ENCODE peak calls at places on chromosome X, in eight cellular contexts. One of them, this sample, is unnamed.

GRCh38 chrX:124540474-124540873 is 194.1 kb downstream of the SH2D1A start:
- DNase-seq in transverse colon: no peak
- DNase-seq in K562: no peak
- DNase-seq in sigmoid colon: no peak
- DNase-seq in A549: no peak
- DNase-seq in ovary: no peak
- DNase-seq in stomach: no peak
- DNase-seq in HepG2: no peak
- DNase-seq in this sample: no peak

GRCh38 chrX:43551590-43551989 is 104.5 kb upstream of the MAOA start:
- DNase-seq in transverse colon: no peak
- DNase-seq in K562: no peak
- DNase-seq in sigmoid colon: no peak
- DNase-seq in A549: no peak
- DNase-seq in ovary: no peak
- DNase-seq in stomach: no peak
- DNase-seq in HepG2: no peak
- DNase-seq in this sample: no peak

GRCh38 chrX:2928583-2929434 is at the start of gene ARSD:
- DNase-seq in transverse colon: peak; percentile 94
- DNase-seq in K562: no peak
- DNase-seq in sigmoid colon: peak; percentile 96
- DNase-seq in A549: peak; percentile 73
- DNase-seq in ovary: peak; percentile 95
- DNase-seq in stomach: peak; percentile 95
- DNase-seq in HepG2: peak; percentile 74
- DNase-seq in this sample: peak; percentile 96

GRCh38 chrX:17792842-17793241 is 55.5 kb downstream of the SCML1 start:
- DNase-seq in transverse colon: no peak
- DNase-seq in K562: no peak
- DNase-seq in sigmoid colon: no peak
- DNase-seq in A549: no peak
- DNase-seq in ovary: no peak
- DNase-seq in stomach: no peak
- DNase-seq in HepG2: no peak
- DNase-seq in this sample: no peak

GRCh38 chrX:97416461-97416860 is 532.8 kb downstream of the RPA4 start:
- DNase-seq in transverse colon: no peak
- DNase-seq in K562: no peak
- DNase-seq in sigmoid colon: no peak
- DNase-seq in A549: no peak
- DNase-seq in ovary: no peak
- DNase-seq in stomach: no peak
- DNase-seq in HepG2: no peak
- DNase-seq in this sample: no peak

GRCh38 chrX:9370888-9371287 is 94.0 kb upstream of the TBL1X start:
- DNase-seq in transverse colon: no peak
- DNase-seq in K562: no peak
- DNase-seq in sigmoid colon: no peak
- DNase-seq in A549: no peak
- DNase-seq in ovary: no peak
- DNase-seq in stomach: no peak
- DNase-seq in HepG2: no peak
- DNase-seq in this sample: no peak

GRCh38 chrX:12292996-12293765 is 154.9 kb downstream of the FRMPD4 start:
- DNase-seq in transverse colon: no peak
- DNase-seq in K562: no peak
- DNase-seq in sigmoid colon: no peak
- DNase-seq in A549: no peak
- DNase-seq in ovary: no peak
- DNase-seq in stomach: no peak
- DNase-seq in HepG2: no peak
- DNase-seq in this sample: no peak

GRCh38 chrX:26999634-27000033 is 463.5 kb downstream of the PPP4R3C start:
- DNase-seq in transverse colon: no peak
- DNase-seq in K562: no peak
- DNase-seq in sigmoid colon: no peak
- DNase-seq in A549: no peak
- DNase-seq in ovary: no peak
- DNase-seq in stomach: no peak
- DNase-seq in HepG2: no peak
- DNase-seq in this sample: no peak

GRCh38 chrX:49037883-49038475 is 5.2 kb downstream of the TFE3 start:
- DNase-seq in transverse colon: no peak
- DNase-seq in K562: no peak
- DNase-seq in sigmoid colon: no peak
- DNase-seq in A549: no peak
- DNase-seq in ovary: no peak
- DNase-seq in stomach: no peak
- DNase-seq in HepG2: no peak
- DNase-seq in this sample: no peak

GRCh38 chrX:125883169-125883568 is 282.9 kb downstream of the DCAF12L2 start:
- DNase-seq in transverse colon: no peak
- DNase-seq in K562: no peak
- DNase-seq in sigmoid colon: no peak
- DNase-seq in A549: no peak
- DNase-seq in ovary: no peak
- DNase-seq in stomach: no peak
- DNase-seq in HepG2: no peak
- DNase-seq in this sample: no peak

GRCh38 chrX:56800801-56801200 is 71.8 kb downstream of the NBDY start:
- DNase-seq in transverse colon: peak; percentile 6
- DNase-seq in K562: no peak
- DNase-seq in sigmoid colon: no peak
- DNase-seq in A549: no peak
- DNase-seq in ovary: no peak
- DNase-seq in stomach: no peak
- DNase-seq in HepG2: no peak
- DNase-seq in this sample: peak; percentile 15

GRCh38 chrX:57573754-57574153 is 18.1 kb upstream of the ZXDB start:
- DNase-seq in transverse colon: no peak
- DNase-seq in K562: no peak
- DNase-seq in sigmoid colon: no peak
- DNase-seq in A549: no peak
- DNase-seq in ovary: no peak
- DNase-seq in stomach: no peak
- DNase-seq in HepG2: no peak
- DNase-seq in this sample: no peak

GRCh38 chrX:88660836-88661235 is 86.2 kb upstream of the CPXCR1 start:
- DNase-seq in transverse colon: no peak
- DNase-seq in K562: no peak
- DNase-seq in sigmoid colon: no peak
- DNase-seq in A549: no peak
- DNase-seq in ovary: no peak
- DNase-seq in stomach: no peak
- DNase-seq in HepG2: no peak
- DNase-seq in this sample: no peak

GRCh38 chrX:99242001-99242400 is 1168.1 kb downstream of the PCDH19 start:
- DNase-seq in transverse colon: no peak
- DNase-seq in K562: no peak
- DNase-seq in sigmoid colon: no peak
- DNase-seq in A549: no peak
- DNase-seq in ovary: no peak
- DNase-seq in stomach: no peak
- DNase-seq in HepG2: no peak
- DNase-seq in this sample: no peak

GRCh38 chrX:134571831-134572230 is 86.4 kb downstream of the PLAC1 start:
- DNase-seq in transverse colon: no peak
- DNase-seq in K562: no peak
- DNase-seq in sigmoid colon: no peak
- DNase-seq in A549: no peak
- DNase-seq in ovary: no peak
- DNase-seq in stomach: no peak
- DNase-seq in HepG2: no peak
- DNase-seq in this sample: no peak

GRCh38 chrX:113548308-113549015 is 707.8 kb upstream of the AMOT start:
- DNase-seq in transverse colon: no peak
- DNase-seq in K562: no peak
- DNase-seq in sigmoid colon: no peak
- DNase-seq in A549: no peak
- DNase-seq in ovary: no peak
- DNase-seq in stomach: no peak
- DNase-seq in HepG2: no peak
- DNase-seq in this sample: no peak

GRCh38 chrX:103722505-103722904 is 11.8 kb downstream of the TMEM31 start:
- DNase-seq in transverse colon: no peak
- DNase-seq in K562: no peak
- DNase-seq in sigmoid colon: no peak
- DNase-seq in A549: no peak
- DNase-seq in ovary: peak; percentile 46
- DNase-seq in stomach: no peak
- DNase-seq in HepG2: no peak
- DNase-seq in this sample: no peak

GRCh38 chrX:72169008-72169728 is 12.4 kb upstream of the PIN4 start:
- DNase-seq in transverse colon: no peak
- DNase-seq in K562: no peak
- DNase-seq in sigmoid colon: no peak
- DNase-seq in A549: no peak
- DNase-seq in ovary: no peak
- DNase-seq in stomach: no peak
- DNase-seq in HepG2: no peak
- DNase-seq in this sample: no peak

GRCh38 chrX:106670631-106671030 is 55.9 kb upstream of the RNF128 start:
- DNase-seq in transverse colon: no peak
- DNase-seq in K562: no peak
- DNase-seq in sigmoid colon: no peak
- DNase-seq in A549: no peak
- DNase-seq in ovary: no peak
- DNase-seq in stomach: no peak
- DNase-seq in HepG2: no peak
- DNase-seq in this sample: no peak

GRCh38 chrX:920234-920799 is 289.7 kb downstream of the SHOX start:
- DNase-seq in transverse colon: no peak
- DNase-seq in K562: no peak
- DNase-seq in sigmoid colon: no peak
- DNase-seq in A549: no peak
- DNase-seq in ovary: no peak
- DNase-seq in stomach: no peak
- DNase-seq in HepG2: no peak
- DNase-seq in this sample: no peak

GRCh38 chrX:24204331-24204730 is 54.8 kb downstream of the ZFX start:
- DNase-seq in transverse colon: no peak
- DNase-seq in K562: no peak
- DNase-seq in sigmoid colon: no peak
- DNase-seq in A549: no peak
- DNase-seq in ovary: no peak
- DNase-seq in stomach: no peak
- DNase-seq in HepG2: no peak
- DNase-seq in this sample: no peak
- TF ChIP-seq EP300 in transverse colon: no peak
- TF ChIP-seq EP300 in K562: no peak
- TF ChIP-seq EP300 in sigmoid colon: no peak
- TF ChIP-seq EP300 in A549: no peak
- TF ChIP-seq EP300 in ovary: no peak
- TF ChIP-seq EP300 in stomach: no peak
- TF ChIP-seq EP300 in HepG2: no peak
- TF ChIP-seq EP300 in this sample: no peak

GRCh38 chrX:82092307-82092706 is 890.4 kb downstream of the SH3BGRL start:
- DNase-seq in transverse colon: no peak
- DNase-seq in K562: no peak
- DNase-seq in sigmoid colon: no peak
- DNase-seq in A549: no peak
- DNase-seq in ovary: no peak
- DNase-seq in stomach: no peak
- DNase-seq in HepG2: no peak
- DNase-seq in this sample: no peak
- H3K9me3 ChIP-seq in transverse colon: no peaks in the 10 kb centered on the region
- H3K9me3 ChIP-seq in K562: no peaks in the 10 kb centered on the region
- H3K9me3 ChIP-seq in sigmoid colon: no peaks in the 10 kb centered on the region
- H3K9me3 ChIP-seq in A549: no peaks in the 10 kb centered on the region
- H3K9me3 ChIP-seq in ovary: no peaks in the 10 kb centered on the region
- H3K9me3 ChIP-seq in stomach: no peaks in the 10 kb centered on the region
- H3K9me3 ChIP-seq in HepG2: peaks cover 23% of the 10 kb centered on the region
- H3K9me3 ChIP-seq in this sample: no peaks in the 10 kb centered on the region

GRCh38 chrX:38770152-38770551 is 31.1 kb upstream of the MID1IP1 start:
- DNase-seq in transverse colon: no peak
- DNase-seq in K562: peak; percentile 83
- DNase-seq in sigmoid colon: no peak
- DNase-seq in A549: no peak
- DNase-seq in ovary: no peak
- DNase-seq in stomach: no peak
- DNase-seq in HepG2: no peak
- DNase-seq in this sample: no peak

DNA sequence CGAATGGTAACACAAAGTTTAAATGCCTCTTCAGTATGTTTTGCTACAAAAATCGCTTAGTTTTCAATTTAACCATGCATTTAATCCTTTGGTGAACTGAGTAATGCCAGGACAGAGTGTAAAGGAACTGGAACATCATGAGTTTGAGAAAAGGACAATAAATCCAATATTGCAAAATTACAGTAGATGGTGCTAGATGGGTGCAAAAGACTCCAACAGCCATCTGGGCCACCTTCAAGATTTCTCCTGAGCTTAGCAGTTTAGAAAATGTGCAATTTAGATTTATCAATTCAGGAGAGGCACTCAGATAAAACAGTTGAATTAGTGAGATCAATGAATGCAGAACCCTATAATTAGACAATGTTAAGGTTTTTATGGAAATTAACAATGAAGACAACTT is 33.2 kb upstream of the MID1IP1 start:
- DNase-seq in transverse colon: no peak
- DNase-seq in K562: no peak
- DNase-seq in sigmoid colon: no peak
- DNase-seq in A549: no peak
- DNase-seq in ovary: no peak
- DNase-seq in stomach: no peak
- DNase-seq in HepG2: no peak
- DNase-seq in this sample: no peak
- TF ChIP-seq EP300 in transverse colon: no peak
- TF ChIP-seq EP300 in K562: no peak
- TF ChIP-seq EP300 in sigmoid colon: no peak
- TF ChIP-seq EP300 in A549: no peak
- TF ChIP-seq EP300 in ovary: no peak
- TF ChIP-seq EP300 in stomach: no peak
- TF ChIP-seq EP300 in HepG2: no peak
- TF ChIP-seq EP300 in this sample: no peak

DNA sequence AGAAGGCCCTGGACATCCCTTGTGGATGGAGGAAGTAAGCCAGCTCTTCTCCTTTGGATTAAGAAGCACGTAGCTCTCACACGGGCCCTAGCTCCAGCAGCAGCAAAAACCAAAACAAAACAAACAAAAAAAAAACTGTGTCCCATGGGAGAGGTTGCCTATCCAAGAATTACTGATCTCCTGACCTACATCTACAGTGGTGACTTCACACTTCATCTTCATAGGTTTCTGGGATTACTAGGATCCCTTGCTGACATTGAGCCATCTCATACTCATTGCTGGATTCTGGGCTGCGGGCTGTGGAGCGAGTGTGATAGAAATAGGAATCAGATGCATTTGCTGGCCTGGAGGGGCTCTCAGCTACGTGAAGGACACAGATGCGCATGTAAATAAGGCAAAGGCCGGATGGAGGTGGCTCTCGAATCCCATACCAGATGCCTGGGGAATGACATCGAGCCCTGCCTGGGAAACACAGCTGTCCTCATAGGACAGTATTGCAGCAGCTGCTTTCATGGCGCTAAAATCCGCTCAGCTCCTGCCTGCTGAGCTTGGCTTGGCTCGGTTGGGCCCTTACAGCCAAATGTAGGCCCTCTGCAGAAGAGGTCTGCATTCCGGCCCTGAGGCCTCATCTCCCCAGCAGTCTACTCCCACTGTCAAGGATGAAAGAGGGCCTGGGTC is 41.7 kb downstream of the CNGA2 start:
- DNase-seq in transverse colon: no peak
- DNase-seq in K562: no peak
- DNase-seq in sigmoid colon: no peak
- DNase-seq in A549: no peak
- DNase-seq in ovary: no peak
- DNase-seq in stomach: no peak
- DNase-seq in HepG2: no peak
- DNase-seq in this sample: no peak
- H3K9me3 ChIP-seq in transverse colon: no peaks in the 10 kb centered on the region
- H3K9me3 ChIP-seq in K562: no peaks in the 10 kb centered on the region
- H3K9me3 ChIP-seq in sigmoid colon: no peaks in the 10 kb centered on the region
- H3K9me3 ChIP-seq in A549: no peaks in the 10 kb centered on the region
- H3K9me3 ChIP-seq in ovary: no peaks in the 10 kb centered on the region
- H3K9me3 ChIP-seq in stomach: no peaks in the 10 kb centered on the region
- H3K9me3 ChIP-seq in HepG2: no peaks in the 10 kb centered on the region
- H3K9me3 ChIP-seq in this sample: no peaks in the 10 kb centered on the region

This sample was measured in upper lobe of left lung.